ENCODE peak calls at places on chromosomes 6 and 20, in four cellular contexts. D, P, L and M are unnamed samples. For H3K36me3 and H3K4me1, the result is how much of the 10 kb centered on the place peaks cover.

GRCh38 chr6:7566617-7567173 is 23.3 kb upstream of the SNRNP48 start:
- DNase-seq in D (no peak), P (no peak), L (no peak), M (no peak)

GRCh38 chr6:112022749-112023148 is 31.2 kb upstream of the CCN6 start:
- DNase-seq in D (no peak), P (no peak), L (no peak), M (no peak)

GRCh38 chr6:168992696-168993185 is 260.9 kb downstream of the THBS2 start:
- DNase-seq in D (no peak), P (no peak), L (no peak), M (no peak)

GRCh38 chr6:170049641-170050491 is 241.0 kb downstream of the DLL1 start:
- DNase-seq in D (no peak), P (peak), L (peak), M (no peak)

GRCh38 chr6:151096255-151096612 is 143.5 kb upstream of the AKAP12 start:
- DNase-seq in D (no peak), P (no peak), L (no peak), M (no peak)

GRCh38 chr6:79307321-79308036 is 73.0 kb upstream of the HMGN3 start:
- DNase-seq in D (no peak), P (no peak), L (no peak), M (no peak)

GRCh38 chr6:168165373-168165772 is 86.4 kb upstream of the FRMD1 start:
- DNase-seq in D (no peak), P (no peak), L (no peak), M (no peak)

GRCh38 chr20:59829415-59830106 is 103.9 kb downstream of the SYCP2 start:
- DNase-seq in D (no peak), P (no peak), L (no peak), M (no peak)

GRCh38 chr6:4664117-4664626 is 112.0 kb upstream of the CDYL start:
- DNase-seq in D (no peak), P (peak), L (no peak), M (no peak)

GRCh38 chr6:147117580-147117979 is 86.6 kb upstream of the STXBP5 start:
- DNase-seq in D (no peak), P (peak), L (no peak), M (no peak)

GRCh38 chr6:16511048-16511660 is 250.1 kb downstream of the ATXN1 start:
- DNase-seq in D (no peak), P (peak), L (no peak), M (no peak)

GRCh38 chr6:37078814-37079213 is 73.4 kb downstream of the FGD2 start:
- DNase-seq in D (no peak), P (no peak), L (no peak), M (no peak)

GRCh38 chr20:63966172-63966943 is 3.4 kb downstream of the ZNF512B start:
- DNase-seq in D (no peak), P (no peak), L (no peak), M (no peak)

GRCh38 chr20:1324598-1325172 is 4.3 kb downstream of the SDCBP2 start:
- DNase-seq in D (no peak), P (peak), L (no peak), M (peak)

GRCh38 chr6:139539852-139540251 is 165.4 kb upstream of the CITED2 start:
- DNase-seq in D (no peak), P (peak), L (peak), M (no peak)

GRCh38 chr6:31083742-31084354 is 28.5 kb downstream of the C6orf15 start:
- DNase-seq in D (peak), P (peak), L (peak), M (peak)

GRCh38 chr6:136158398-136158797 is 91.7 kb downstream of the MTFR2 start:
- DNase-seq in D (no peak), P (no peak), L (no peak), M (no peak)

GRCh38 chr20:33021879-33022732 is 9.3 kb upstream of the BPIFB6 start:
- DNase-seq in D (no peak), P (no peak), L (no peak), M (no peak)

GRCh38 chr20:15610700-15611277 is 962.5 kb downstream of the KIF16B start:
- DNase-seq in D (no peak), P (no peak), L (no peak), M (no peak)

GRCh38 chr6:109428889-109429477 is 11.4 kb downstream of the PPIL6 start:
- DNase-seq in D (no peak), P (peak), L (no peak), M (no peak)

GRCh38 chr6:116500969-116501433 is 10.4 kb upstream of the CALHM5 start:
- DNase-seq in D (peak), P (peak), L (no peak), M (no peak)

GRCh38 chr6:153591165-153591564 is 447.9 kb upstream of the OPRM1 start:
- DNase-seq in D (no peak), P (no peak), L (no peak), M (no peak)

GRCh38 chr20:61673152-61673551 is 392.5 kb downstream of the TAF4 start:
- DNase-seq in D (no peak), P (no peak), L (no peak), M (no peak)

GRCh38 chr20:10644458-10645204 is 29.2 kb downstream of the JAG1 start:
- DNase-seq in D (no peak), P (no peak), L (no peak), M (no peak)

GRCh38 chr20:30168025-30168799 is 1089.3 kb upstream of the DEFB115 start:
- DNase-seq in D (peak), P (no peak), L (no peak), M (peak)

GRCh38 chr6:167791036-167791779 is 35.5 kb upstream of the AFDN start:
- DNase-seq in D (no peak), P (no peak), L (no peak), M (no peak)

GRCh38 chr6:30169658-30170614 is 6.6 kb downstream of the TRIM15 start:
- DNase-seq in D (peak), P (peak), L (no peak), M (no peak)

GRCh38 chr20:11755071-11755881 is 162.4 kb upstream of the BTBD3 start:
- DNase-seq in D (no peak), P (no peak), L (no peak), M (no peak)

GRCh38 chr20:62707981-62708521 is 585 bp upstream of the NTSR1 start:
- DNase-seq in D (no peak), P (no peak), L (no peak), M (no peak)

GRCh38 chr6:87110639-87111038 is 15.7 kb upstream of the CGA start:
- DNase-seq in D (no peak), P (no peak), L (no peak), M (no peak)

DNA sequence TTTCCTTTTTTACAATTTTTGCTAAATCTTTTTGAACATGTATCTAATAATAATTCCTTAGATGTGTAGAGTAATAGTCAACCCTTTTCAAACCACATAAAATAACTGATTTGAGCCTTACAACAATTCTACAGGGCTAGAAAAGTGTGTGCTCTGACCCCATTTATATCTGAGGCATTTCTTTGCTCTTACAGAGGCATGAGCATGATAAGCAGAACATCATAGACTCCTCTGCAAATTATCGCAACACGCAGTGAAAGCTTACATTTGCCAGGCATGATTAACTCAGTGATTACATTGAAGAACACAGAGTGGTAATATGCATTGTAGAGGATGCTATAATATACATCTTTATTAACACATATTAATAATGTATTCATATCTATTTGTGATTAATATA is 120.4 kb downstream of the SIM1 start:
- DNase-seq in D (no peak), P (no peak), L (no peak), M (no peak)
- H3K27ac ChIP-seq in D (no peak), P (no peak), L (no peak), M (no peak)

GRCh38 chr20:38950254-38950653 is 11.9 kb upstream of the DHX35 start:
- DNase-seq in D (no peak), P (no peak), L (no peak), M (no peak)

GRCh38 chr20:38953630-38954340 is 8.4 kb upstream of the DHX35 start:
- DNase-seq in D (no peak), P (no peak), L (no peak), M (no peak)

GRCh38 chr20:38947931-38948362 is 14.2 kb upstream of the DHX35 start:
- DNase-seq in D (no peak), P (no peak), L (no peak), M (no peak)

GRCh38 chr20:38952153-38952552 is 10.0 kb upstream of the DHX35 start:
- DNase-seq in D (no peak), P (no peak), L (no peak), M (no peak)

DNA sequence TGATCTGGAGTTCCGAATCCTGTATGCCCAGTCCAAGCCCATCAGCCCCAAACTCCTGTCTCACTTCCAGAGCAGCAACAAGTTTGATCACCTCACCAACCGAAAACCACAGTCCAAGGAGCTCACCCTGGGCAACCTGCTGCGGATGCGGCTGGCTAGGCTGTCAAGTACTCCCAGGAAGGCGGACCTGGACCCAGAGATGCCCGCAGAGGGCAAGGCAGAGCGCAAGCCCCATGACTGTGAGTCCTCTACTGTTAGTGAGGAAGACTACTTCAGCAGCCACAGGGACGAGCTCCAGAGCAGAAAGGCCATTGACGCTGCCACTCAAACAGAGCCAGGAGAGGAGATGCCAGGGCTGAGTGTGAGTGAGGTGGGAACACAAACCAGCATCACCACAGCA is 10.5 kb upstream of the DHX35 start:
- DNase-seq in D (no peak), P (no peak), L (no peak), M (no peak)
- H3K36me3 ChIP-seq in D (under half), P (under half), L (half or more), M (under half)

GRCh38 chr6:133779916-133780315 is 109.0 kb upstream of the TCF21 start:
- DNase-seq in D (no peak), P (no peak), L (no peak), M (no peak)
- H3K4me1 ChIP-seq in D (under half), P (under half), L (under half), M (under half)

GRCh38 chr20:3908667-3909066 is 19.5 kb downstream of the PANK2 start:
- DNase-seq in D (no peak), P (no peak), L (no peak), M (no peak)
- H3K27ac ChIP-seq in D (no peak), P (no peak), L (no peak), M (no peak)

GRCh38 chr20:37870294-37870693 is 32.6 kb upstream of the VSTM2L start:
- DNase-seq in D (no peak), P (no peak), L (no peak), M (no peak)
- H3K36me3 ChIP-seq in D (under half), P (under half), L (half or more), M (under half)

GRCh38 chr20:49674383-49675352 is 39.0 kb downstream of the B4GALT5 start:
- DNase-seq in D (no peak), P (peak), L (no peak), M (no peak)
- H3K4me1 ChIP-seq in D (half or more), P (under half), L (half or more), M (under half)